ENCODE peak calls at places on chromosome 6, in nine cellular contexts. U, T, A, L, O, V, N, R and Z are unnamed samples.

GRCh38 chr6:75526502-75527127 is 33.0 kb upstream of the FILIP1 start:
- DNase-seq in L (no peak), U (peak), N (peak), O (peak), T (no peak), V (peak), R (no peak), A (peak), Z (peak)

GRCh38 chr6:137415127-137415833 is 78.9 kb downstream of the OLIG3 start:
- DNase-seq in V (peak), L (peak), T (no peak), N (peak), R (no peak), U (peak), O (peak), A (peak), Z (peak)

GRCh38 chr6:161132384-161132783 is 140.8 kb downstream of the MAP3K4 start:
- DNase-seq in V (no peak), N (no peak), O (no peak), A (no peak), T (no peak), L (no peak), U (no peak), R (no peak), Z (no peak)

GRCh38 chr6:106186172-106186571 is 100.0 kb downstream of the PRDM1 start:
- DNase-seq in V (no peak), O (no peak), A (no peak), L (no peak), N (no peak), T (no peak), U (no peak), R (no peak), Z (no peak)

GRCh38 chr6:133208183-133208755 is 32.9 kb upstream of the EYA4 start:
- DNase-seq in T (no peak), U (no peak), O (no peak), A (no peak), L (no peak), N (no peak), R (no peak), V (peak), Z (peak)

GRCh38 chr6:88238065-88238464 is 71.9 kb upstream of the CNR1 start:
- DNase-seq in A (peak), N (no peak), O (no peak), V (no peak), L (no peak), R (no peak), T (no peak), U (no peak), Z (no peak)

GRCh38 chr6:41767112-41767946 is 12.4 kb downstream of the FRS3 start:
- DNase-seq in T (no peak), U (no peak), N (peak), L (peak), O (peak), V (peak), R (no peak), A (peak), Z (peak)

GRCh38 chr6:37347177-37348145 is 6.3 kb upstream of the RNF8 start:
- DNase-seq in V (no peak), R (no peak), T (no peak), O (no peak), A (no peak), N (no peak), L (no peak), U (no peak), Z (no peak)

GRCh38 chr6:48933136-48933535 is 529.9 kb downstream of the MMUT start:
- DNase-seq in O (no peak), A (peak), U (no peak), V (no peak), R (no peak), T (no peak), N (no peak), L (no peak), Z (no peak)

GRCh38 chr6:170291271-170292110 is 613 bp upstream of the DLL1 start:
- DNase-seq in O (peak), L (peak), U (no peak), V (no peak), T (peak), N (peak), R (peak), A (no peak), Z (no peak)

GRCh38 chr6:68235192-68235812 is 399.8 kb upstream of the ADGRB3 start:
- DNase-seq in U (no peak), T (no peak), N (no peak), V (no peak), R (no peak), O (no peak), A (peak), L (no peak), Z (peak)

GRCh38 chr6:125577263-125577662 is 172.2 kb upstream of the HEY2 start:
- DNase-seq in T (no peak), N (no peak), V (no peak), L (no peak), A (no peak), U (no peak), R (no peak), O (no peak), Z (no peak)

GRCh38 chr6:37171141-37171969 is 1.4 kb downstream of the PIM1 start:
- DNase-seq in T (peak), O (peak), N (peak), L (peak), U (no peak), V (no peak), A (peak), R (peak), Z (peak)

GRCh38 chr6:47097092-47097945 is 55.2 kb upstream of the ADGRF1 start:
- DNase-seq in T (peak), V (peak), L (peak), R (no peak), U (no peak), O (peak), N (peak), A (peak), Z (peak)

GRCh38 chr6:163768905-163769304 is 354.4 kb downstream of the QKI start:
- DNase-seq in T (no peak), U (no peak), O (no peak), L (no peak), V (no peak), A (no peak), N (no peak), R (no peak), Z (no peak)

GRCh38 chr6:155448823-155449789 is 6.5 kb downstream of the NOX3 start:
- DNase-seq in T (no peak), N (no peak), A (no peak), O (no peak), L (no peak), R (no peak), V (no peak), U (no peak), Z (no peak)

GRCh38 chr6:36414481-36414880 is 27.0 kb upstream of the ETV7 start:
- DNase-seq in O (no peak), V (no peak), L (no peak), U (no peak), T (no peak), N (no peak), A (no peak), R (no peak), Z (no peak)

GRCh38 chr6:155278319-155279049 is 14.7 kb downstream of the CLDN20 start:
- DNase-seq in O (no peak), L (no peak), N (no peak), R (no peak), A (no peak), T (no peak), V (no peak), U (no peak), Z (no peak)

GRCh38 chr6:167696261-167696660 is 130.4 kb upstream of the AFDN start:
- DNase-seq in U (no peak), O (no peak), R (no peak), T (no peak), V (no peak), A (no peak), N (no peak), L (no peak), Z (no peak)

GRCh38 chr6:115932481-115932880 is 128.2 kb downstream of the FRK start:
- DNase-seq in R (no peak), O (no peak), V (no peak), L (no peak), A (peak), N (no peak), U (no peak), T (no peak), Z (peak)

GRCh38 chr6:166949533-166950442 is 6.6 kb downstream of the RNASET2 start:
- DNase-seq in U (no peak), T (no peak), L (no peak), A (no peak), N (no peak), R (no peak), V (no peak), O (peak), Z (no peak)

GRCh38 chr6:90274481-90275030 is 22.1 kb downstream of the BACH2 start:
- DNase-seq in T (no peak), L (no peak), A (no peak), U (peak), R (peak), V (no peak), N (no peak), O (peak), Z (no peak)

GRCh38 chr6:149094934-149095341 is 222.6 kb upstream of the TAB2 start:
- DNase-seq in R (no peak), A (peak), N (no peak), V (no peak), U (no peak), O (no peak), T (no peak), L (no peak), Z (peak)

GRCh38 chr6:100455230-100456124 is 9.2 kb downstream of the SIM1 start:
- DNase-seq in O (no peak), A (no peak), R (no peak), U (no peak), T (peak), N (no peak), L (no peak), V (no peak), Z (no peak)

GRCh38 chr6:100454571-100455229 is 10.0 kb downstream of the SIM1 start:
- DNase-seq in U (no peak), V (no peak), A (no peak), N (no peak), O (no peak), L (no peak), R (no peak), T (no peak), Z (peak)

GRCh38 chr6:100452998-100453397 is 11.7 kb downstream of the SIM1 start:
- DNase-seq in R (no peak), N (no peak), A (no peak), V (no peak), L (no peak), T (no peak), U (no peak), O (no peak), Z (no peak)

GRCh38 chr6:100451577-100451976 is 13.1 kb downstream of the SIM1 start:
- DNase-seq in U (no peak), R (no peak), A (no peak), T (no peak), N (no peak), L (no peak), V (no peak), O (no peak), Z (no peak)

DNA sequence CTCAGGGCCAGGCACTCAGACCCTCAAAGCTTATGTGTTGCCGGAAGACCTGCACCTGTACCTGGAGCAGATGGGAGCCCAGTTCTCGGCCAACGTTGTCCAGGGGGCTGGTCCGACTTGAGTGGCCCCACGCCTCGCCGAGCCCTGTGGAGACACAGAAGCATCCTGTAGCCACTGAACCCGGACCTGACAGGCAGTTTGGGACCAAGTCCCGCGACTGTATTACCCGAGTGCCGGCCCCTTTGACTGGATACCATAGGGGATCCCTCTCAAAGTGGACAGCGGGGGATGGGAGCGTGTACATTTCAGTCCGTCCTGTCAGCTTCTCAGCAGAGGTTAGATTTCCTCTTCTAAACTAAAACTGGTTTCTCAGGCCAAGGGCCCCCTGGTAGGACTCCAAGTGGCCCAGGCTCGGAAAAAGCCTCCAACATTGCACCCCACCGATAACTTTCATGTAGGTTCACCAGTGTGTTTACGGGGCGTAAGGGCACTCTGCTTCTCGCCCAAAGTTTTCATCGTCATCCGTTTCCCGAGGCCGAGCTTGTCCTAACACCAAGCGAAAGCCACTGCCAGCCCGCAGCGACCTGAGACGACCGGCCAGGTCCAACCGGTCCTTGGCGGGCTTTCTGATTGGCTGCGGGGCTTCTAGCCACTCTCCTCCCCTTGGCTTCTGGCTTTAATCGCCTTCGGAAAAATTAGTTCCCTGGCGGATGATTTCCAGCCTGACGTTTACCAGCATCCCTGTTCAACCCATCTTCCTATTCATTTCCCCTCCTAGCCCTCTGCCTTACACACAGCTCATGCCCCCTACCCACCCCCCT is 10.8 kb downstream of the SIM1 start:
- DNase-seq in O (no peak), T (peak), U (no peak), V (no peak), R (no peak), A (no peak), N (no peak), L (no peak), Z (no peak)
- H3K4me3 ChIP-seq in O (no peak), T (peak), U (no peak), V (no peak), R (no peak), A (no peak), N (no peak), L (no peak), Z (no peak)

GRCh38 chr6:123636771-123637170 is at the start of gene TRDN:
- DNase-seq in A (no peak), V (no peak), T (peak), R (no peak), L (no peak), O (no peak), U (no peak), N (no peak), Z (no peak)

GRCh38 chr6:123635144-123635543 is 1.6 kb downstream of the TRDN start:
- DNase-seq in A (no peak), N (no peak), V (no peak), T (no peak), L (no peak), U (no peak), R (no peak), O (no peak), Z (no peak)

GRCh38 chr6:123636282-123636681 is 468 bp downstream of the TRDN start:
- DNase-seq in L (no peak), T (no peak), R (no peak), O (no peak), U (no peak), A (no peak), V (no peak), N (no peak), Z (no peak)

GRCh38 chr6:123640567-123641187 is 3.9 kb upstream of the TRDN start:
- DNase-seq in U (no peak), N (no peak), O (no peak), T (no peak), R (no peak), L (no peak), A (no peak), V (no peak), Z (no peak)

DNA sequence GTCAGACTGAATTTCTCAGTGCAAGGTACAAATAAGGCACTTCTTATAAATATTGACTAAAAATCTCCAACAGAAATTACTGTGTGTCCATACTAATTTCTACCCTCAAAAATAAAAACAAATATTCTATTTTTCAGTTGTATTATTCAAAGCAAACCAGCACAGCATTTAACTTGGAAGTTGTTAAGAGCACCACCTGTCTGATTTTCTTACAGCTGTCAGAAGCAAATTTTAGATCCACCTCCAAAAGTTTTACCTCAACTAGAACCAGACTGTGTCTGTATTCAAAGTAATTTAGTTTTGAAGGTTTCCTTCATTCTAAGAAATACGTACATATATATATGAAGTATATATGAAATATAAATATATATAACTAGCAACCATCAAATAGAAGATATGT is 1.2 kb downstream of the TRDN start:
- DNase-seq in O (no peak), U (no peak), T (no peak), R (no peak), N (no peak), V (no peak), A (no peak), L (no peak), Z (no peak)
- H3K4me3 ChIP-seq in O (no peak), U (no peak), T (peak), R (no peak), N (no peak), V (no peak), A (no peak), L (peak), Z (no peak)

GRCh38 chr6:134315974-134316391 is 1.9 kb downstream of the SGK1 start:
- DNase-seq in V (no peak), U (no peak), T (no peak), O (no peak), L (no peak), A (no peak), N (no peak), R (no peak), Z (no peak)

GRCh38 chr6:134316733-134317431 is 1.0 kb downstream of the SGK1 start:
- DNase-seq in V (no peak), O (no peak), N (no peak), U (no peak), L (no peak), R (no peak), A (no peak), T (no peak), Z (no peak)

GRCh38 chr6:134315189-134315588 is 2.7 kb downstream of the SGK1 start:
- DNase-seq in N (no peak), T (no peak), A (no peak), R (no peak), U (no peak), O (no peak), L (no peak), V (no peak), Z (no peak)

GRCh38 chr6:134318396-134319281 is 727 bp upstream of the SGK1 start:
- DNase-seq in N (no peak), L (no peak), R (no peak), U (no peak), O (no peak), T (no peak), V (no peak), A (no peak), Z (no peak)

DNA sequence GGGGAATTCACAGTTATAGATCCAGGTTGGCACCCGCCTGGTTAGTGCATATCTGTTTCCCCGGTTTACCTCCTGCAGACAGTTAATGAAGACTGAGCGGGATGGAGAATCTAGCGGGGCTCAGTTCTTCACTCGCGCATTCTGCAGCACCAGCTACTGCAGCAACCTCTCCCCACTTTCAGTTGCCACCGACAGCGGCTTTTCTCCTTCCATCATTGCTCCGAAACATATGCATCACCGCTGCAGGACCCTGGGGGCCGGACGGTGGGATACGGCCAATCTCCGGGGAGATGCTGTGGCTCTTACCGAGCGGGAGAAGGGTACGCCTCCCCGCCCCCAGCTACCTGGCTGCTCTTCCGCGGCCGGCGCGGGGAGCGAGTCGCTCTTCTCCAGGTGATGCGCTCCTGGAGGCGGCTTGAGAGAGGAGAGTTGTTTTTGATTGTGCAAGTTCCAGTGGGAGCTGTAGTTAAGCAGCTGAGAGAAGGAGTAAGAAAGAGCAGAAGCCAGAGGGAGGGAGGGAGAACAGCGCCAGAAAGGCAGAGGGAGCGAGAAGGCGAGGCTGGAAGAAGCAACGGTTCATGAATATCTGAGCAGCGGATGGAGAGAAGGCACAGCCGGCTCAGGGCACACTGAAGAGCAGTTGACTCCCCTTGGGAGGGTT is at the start of gene SGK1:
- DNase-seq in R (no peak), O (no peak), T (no peak), L (no peak), A (peak), U (no peak), N (peak), V (no peak), Z (peak)
- H3K4me3 ChIP-seq in R (no peak), O (peak), T (peak), L (peak), A (peak), U (peak), N (peak), V (peak), Z (peak)

GRCh38 chr6:50846860-50847171 is 28.1 kb downstream of the TFAP2B start:
- DNase-seq in V (no peak), L (no peak), T (no peak), R (no peak), U (no peak), A (no peak), O (no peak), N (no peak), Z (no peak)

GRCh38 chr6:50843842-50844241 is 25.2 kb downstream of the TFAP2B start:
- DNase-seq in N (no peak), R (no peak), T (no peak), L (no peak), A (no peak), V (no peak), U (no peak), O (no peak), Z (no peak)

GRCh38 chr6:50847890-50848594 is 29.4 kb downstream of the TFAP2B start:
- DNase-seq in L (no peak), N (no peak), A (no peak), R (no peak), U (no peak), O (no peak), T (no peak), V (no peak), Z (no peak)

GRCh38 chr6:50846109-50846859 is 27.6 kb downstream of the TFAP2B start:
- DNase-seq in N (no peak), O (no peak), R (no peak), T (no peak), U (no peak), L (no peak), V (no peak), A (no peak), Z (no peak)

DNA sequence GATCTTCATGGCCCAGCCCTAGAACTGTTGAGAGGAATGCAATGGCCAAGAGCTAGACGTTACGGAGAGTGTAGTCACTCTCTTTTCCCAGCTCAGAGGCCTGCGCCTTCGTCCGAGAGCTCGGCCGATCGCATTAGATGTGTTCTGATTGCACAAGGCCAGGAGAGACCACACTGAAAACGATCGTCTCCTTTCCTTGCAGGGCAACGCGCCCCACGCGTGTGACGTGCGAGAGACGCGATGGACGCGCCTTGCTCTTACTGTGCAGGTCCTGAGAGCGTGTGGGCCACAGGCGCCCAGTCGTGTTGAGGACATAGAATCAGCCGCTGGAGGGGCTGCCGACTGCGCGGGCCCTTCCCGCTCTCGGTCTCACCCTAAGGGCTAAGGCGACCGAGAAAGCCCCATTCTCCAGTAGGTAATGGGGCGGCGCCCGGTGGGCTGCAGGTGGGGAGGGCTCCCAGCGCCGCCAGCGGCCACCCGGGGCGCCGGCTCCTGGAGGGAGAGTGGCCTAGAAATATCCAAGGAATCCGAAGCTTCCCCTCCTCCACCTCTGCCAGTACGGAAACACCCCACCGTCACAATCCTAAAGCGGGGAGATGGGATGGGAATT is 26.9 kb downstream of the TFAP2B start:
- DNase-seq in L (no peak), N (no peak), R (no peak), V (no peak), T (no peak), U (no peak), O (no peak), A (no peak), Z (no peak)
- H3K4me3 ChIP-seq in L (no peak), N (no peak), R (no peak), V (no peak), T (no peak), U (no peak), O (no peak), A (no peak), Z (no peak)